ENCODE peak calls at places on chromosome 21, in seven cellular contexts. H, Z, Y, P, K, L and A are unnamed samples.

GRCh38 chr21:38126677-38127271 is 130.0 kb upstream of the KCNJ15 start:
- DNase-seq in Z (peak; percentile 76), H (no peak), Y (peak; percentile 71), K (no peak), L (peak; percentile 62), P (peak; percentile 17), A (no peak)

GRCh38 chr21:31730687-31731111 is 1.2 kb downstream of the SCAF4 start:
- DNase-seq in Z (no peak), Y (peak; percentile 73), H (no peak), K (no peak), L (no peak), P (no peak), A (no peak)

GRCh38 chr21:39096754-39097153 is 86.5 kb downstream of the PSMG1 start:
- DNase-seq in Y (peak; percentile 45), P (no peak), K (no peak), L (no peak), Z (no peak), H (no peak), A (no peak)

GRCh38 chr21:43810505-43811261 is 21.3 kb downstream of the RRP1 start:
- DNase-seq in P (peak; percentile 72), K (peak; percentile 71), H (peak; percentile 78), Y (peak; percentile 82), L (peak; percentile 95), Z (peak; percentile 99), A (no peak)

GRCh38 chr21:37071561-37072238 is 1.2 kb downstream of the PIGP start:
- DNase-seq in K (peak; percentile 66), L (peak; percentile 83), P (peak; percentile 58), Z (no peak), Y (peak; percentile 41), H (no peak), A (no peak)

GRCh38 chr21:14686466-14687276 is 140.6 kb upstream of the SAMSN1 start:
- DNase-seq in L (no peak), H (no peak), P (no peak), Y (no peak), K (no peak), Z (no peak), A (no peak)

GRCh38 chr21:43911015-43911934 is 46.3 kb downstream of the AGPAT3 start:
- DNase-seq in Y (no peak), Z (peak; percentile 45), P (no peak), L (peak; percentile 76), H (no peak), K (no peak), A (no peak)

GRCh38 chr21:32826317-32827167 is 55.0 kb upstream of the PAXBP1 start:
- DNase-seq in H (no peak), K (peak; percentile 41), Y (peak; percentile 73), Z (no peak), L (no peak), P (no peak), A (no peak)

GRCh38 chr21:22981819-22982218 is 1983.6 kb downstream of the NCAM2 start:
- DNase-seq in Y (no peak), H (no peak), K (no peak), L (no peak), Z (no peak), P (no peak), A (no peak)

GRCh38 chr21:35622612-35623011 is 437.7 kb downstream of the SETD4 start:
- DNase-seq in L (no peak), Z (no peak), Y (no peak), P (no peak), H (no peak), K (no peak), A (no peak)
- H3K4me3 ChIP-seq in L (no peak overlapping the region), Z (no peak overlapping the region), Y (no peak overlapping the region), P (no peak overlapping the region), H (no peak overlapping the region), K (no peak overlapping the region), A (no peak overlapping the region)

GRCh38 chr21:26686278-26686677 is 113.2 kb upstream of the CYYR1 start:
- DNase-seq in K (no peak), P (no peak), H (no peak), L (no peak), Z (no peak), Y (peak; percentile 74), A (no peak)
- H3K4me3 ChIP-seq in K (no peak overlapping the region), P (no peak overlapping the region), H (no peak overlapping the region), L (no peak overlapping the region), Z (no peak overlapping the region), Y (no peak overlapping the region), A (no peak overlapping the region)

GRCh38 chr21:45056917-45057560 is 17.3 kb upstream of the ADARB1 start:
- DNase-seq in K (no peak), Y (no peak), Z (no peak), P (no peak), L (no peak), H (no peak), A (no peak)
- H3K4me3 ChIP-seq in K (no peak overlapping the region), Y (no peak overlapping the region), Z (no peak overlapping the region), P (no peak overlapping the region), L (no peak overlapping the region), H (no peak overlapping the region), A (no peak overlapping the region)

GRCh38 chr21:41251961-41252642 is 64.5 kb upstream of the FAM3B start:
- DNase-seq in L (no peak), Z (no peak), P (no peak), Y (no peak), H (no peak), K (no peak), A (no peak)
- H3K4me3 ChIP-seq in L (no peak overlapping the region), Z (no peak overlapping the region), P (no peak overlapping the region), Y (no peak overlapping the region), H (no peak overlapping the region), K (no peak overlapping the region), A (no peak overlapping the region)

GRCh38 chr21:45456836-45457160 is 51.8 kb downstream of the COL18A1 start:
- DNase-seq in H (no peak), Z (no peak), K (no peak), Y (no peak), L (peak; percentile 38), P (no peak), A (no peak)

GRCh38 chr21:45454924-45455315 is 50.0 kb downstream of the COL18A1 start:
- DNase-seq in Y (no peak), L (peak; percentile 52), P (no peak), H (no peak), Z (no peak), K (no peak), A (no peak)

GRCh38 chr21:45456014-45456835 is 51.3 kb downstream of the COL18A1 start:
- DNase-seq in Z (no peak), H (peak; percentile 13), Y (no peak), L (peak; percentile 51), K (no peak), P (no peak), A (no peak)

GRCh38 chr21:45454081-45454923 is 49.3 kb downstream of the COL18A1 start:
- DNase-seq in Z (no peak), L (peak; percentile 54), P (no peak), Y (no peak), K (no peak), H (peak; percentile 29), A (no peak)

GRCh38 chr21:45455321-45456013 is 50.5 kb downstream of the COL18A1 start:
- DNase-seq in P (no peak), Z (no peak), L (peak; percentile 64), H (peak; percentile 11), Y (no peak), K (no peak), A (no peak)
- H3K4me3 ChIP-seq in P (peak overlapping the region; percentile 17), Z (no peak overlapping the region), L (peak overlapping the region; percentile 43), H (no peak overlapping the region), Y (no peak overlapping the region), K (peak overlapping the region; percentile 27), A (no peak overlapping the region)

GRCh38 chr21:41955516-41955915 is 1.7 kb upstream of the C2CD2 start:
- DNase-seq in Y (no peak), Z (peak; percentile 36), L (no peak), H (no peak), K (no peak), P (no peak), A (no peak)
- H3K4me3 ChIP-seq in Y (no peak overlapping the region), Z (no peak overlapping the region), L (no peak overlapping the region), H (no peak overlapping the region), K (no peak overlapping the region), P (no peak overlapping the region), A (no peak overlapping the region)

GRCh38 chr21:15826908-15827601 is 97.3 kb downstream of the USP25 start:
- DNase-seq in L (peak; percentile 62), K (no peak), P (no peak), Z (no peak), H (no peak), Y (no peak), A (no peak)
- H3K4me3 ChIP-seq in L (peak overlapping the region; percentile 56), K (no peak overlapping the region), P (no peak overlapping the region), Z (no peak overlapping the region), H (no peak overlapping the region), Y (no peak overlapping the region), A (no peak overlapping the region)

GRCh38 chr21:45643021-45643980 is at the start of gene PCBP3:
- DNase-seq in K (peak; percentile 98), Z (peak; percentile 99), L (peak; percentile 90), Y (peak; percentile 97), P (peak; percentile 90), H (peak; percentile 96), A (no peak)
- H3K4me3 ChIP-seq in K (peak within 1 kb of the TSS; percentile 43), Z (peak within 1 kb of the TSS; percentile 37), L (peak within 1 kb of the TSS; percentile 53), Y (peak within 1 kb of the TSS; percentile 34), P (peak within 1 kb of the TSS; percentile 29), H (no peak within 1 kb of the TSS), A (peak within 1 kb of the TSS; percentile 57)